ENCODE peak calls at places on chromosomes 3 and 15, in six cellular contexts. L, A, C, R, Q and U are unnamed samples.

GRCh38 chr15:69394556-69395282 is 19.4 kb upstream of the KIF23 start:
- DNase-seq in L (peak; percentile 87), A (peak; percentile 44), C (peak; percentile 80), R (peak; percentile 93), Q (peak; percentile 77), U (peak; percentile 91)

GRCh38 chr3:64341355-64341754 is 116.1 kb upstream of the PRICKLE2 start:
- DNase-seq in L (no peak), A (no peak), C (no peak), R (no peak), Q (no peak), U (no peak)

GRCh38 chr3:187031934-187032333 is 101.6 kb downstream of the ST6GAL1 start:
- DNase-seq in L (no peak), A (no peak), C (no peak), R (no peak), Q (no peak), U (no peak)

GRCh38 chr3:100401674-100402036 is 316 bp downstream of the LNP1 start:
- DNase-seq in L (peak; percentile 31), A (peak; percentile 16), C (peak; percentile 88), R (peak; percentile 31), Q (peak; percentile 7), U (peak; percentile 22)

GRCh38 chr15:75042730-75043508 is 19.5 kb downstream of the PPCDC start:
- DNase-seq in L (peak; percentile 83), A (no peak), C (peak; percentile 41), R (no peak), Q (peak; percentile 42), U (peak; percentile 81)

GRCh38 chr3:134079111-134079531 is 49.4 kb upstream of the SLCO2A1 start:
- DNase-seq in L (no peak), A (no peak), C (no peak), R (no peak), Q (no peak), U (no peak)

GRCh38 chr15:45637552-45638033 is 2.8 kb downstream of the SQOR start:
- DNase-seq in L (peak; percentile 49), A (no peak), C (peak; percentile 93), R (no peak), Q (no peak), U (peak; percentile 35)

GRCh38 chr3:155018621-155019330 is 61.3 kb upstream of the MME start:
- DNase-seq in L (no peak), A (no peak), C (no peak), R (no peak), Q (no peak), U (no peak)

GRCh38 chr15:77527831-77528231 is 104.9 kb downstream of the LINGO1 start:
- DNase-seq in L (peak; percentile 51), A (no peak), C (peak; percentile 11), R (no peak), Q (no peak), U (no peak)

GRCh38 chr3:126021224-126021623 is 52.2 kb downstream of the ROPN1B start:
- DNase-seq in L (no peak), A (no peak), C (no peak), R (no peak), Q (no peak), U (peak; percentile 45)

GRCh38 chr3:46383211-46383945 is 12.6 kb downstream of the CCR5 start:
- DNase-seq in L (no peak), A (no peak), C (peak; percentile 48), R (no peak), Q (no peak), U (no peak)

GRCh38 chr3:72031581-72031980 is 246.6 kb upstream of the PROK2 start:
- DNase-seq in L (no peak), A (no peak), C (no peak), R (no peak), Q (no peak), U (no peak)

GRCh38 chr3:171284308-171285075 is 175.7 kb downstream of the TNIK start:
- DNase-seq in L (no peak), A (no peak), C (no peak), R (no peak), Q (no peak), U (no peak)

GRCh38 chr15:45456212-45457106 is 66.1 kb downstream of the SLC30A4 start:
- DNase-seq in L (no peak), A (no peak), C (peak; percentile 14), R (peak; percentile 14), Q (peak; percentile 28), U (no peak)

GRCh38 chr15:96421211-96421610 is 90.7 kb downstream of the NR2F2 start:
- DNase-seq in L (no peak), A (no peak), C (no peak), R (no peak), Q (no peak), U (no peak)

GRCh38 chr15:65028921-65029735 is at the start of gene MTFMT:
- DNase-seq in L (peak; percentile 95), A (peak; percentile 80), C (peak; percentile 87), R (peak; percentile 93), Q (peak; percentile 94), U (peak; percentile 93)

GRCh38 chr15:31551323-31551722 is 224.7 kb downstream of the KLF13 start:
- DNase-seq in L (no peak), A (no peak), C (no peak), R (no peak), Q (no peak), U (no peak)

GRCh38 chr3:58564456-58565160 is 12.6 kb downstream of the FAM107A start:
- DNase-seq in L (no peak), A (no peak), C (no peak), R (no peak), Q (no peak), U (no peak)

GRCh38 chr3:66464512-66464894 is 36.3 kb downstream of the LRIG1 start:
- DNase-seq in L (no peak), A (no peak), C (peak; percentile 10), R (no peak), Q (no peak), U (no peak)